ENCODE peak calls at places on chromosomes 11 and 22, in eight cellular contexts. D, M, C, P, X, E, T and J are unnamed samples.

GRCh38 chr22:19438286-19438685 is 5.9 kb downstream of the MRPL40 start:
- DNase-seq in D (no peak), M (no peak), C (no peak), P (no peak), X (no peak), E (no peak), T (no peak), J (no peak)

GRCh38 chr22:21020802-21021429 is 6.0 kb downstream of the P2RX6 start:
- DNase-seq in D (peak), M (no peak), C (no peak), P (peak), X (peak), E (no peak), T (no peak), J (no peak)

GRCh38 chr22:32794449-32795213 is 6.9 kb upstream of the TIMP3 start:
- DNase-seq in D (no peak), M (no peak), C (no peak), P (no peak), X (no peak), E (no peak), T (no peak), J (no peak)

GRCh38 chr11:101397941-101398340 is 185.9 kb downstream of the TRPC6 start:
- DNase-seq in D (no peak), M (no peak), C (no peak), P (no peak), X (no peak), E (no peak), T (peak), J (no peak)

GRCh38 chr11:68641880-68642279 is 42.5 kb upstream of the GAL start:
- DNase-seq in D (no peak), M (no peak), C (no peak), P (no peak), X (no peak), E (no peak), T (no peak), J (no peak)

GRCh38 chr22:49199224-49199623 is 628.4 kb downstream of the BRD1 start:
- DNase-seq in D (no peak), M (no peak), C (no peak), P (no peak), X (no peak), E (no peak), T (no peak), J (no peak)

GRCh38 chr11:20474176-20474950 is 86.8 kb downstream of the PRMT3 start:
- DNase-seq in D (no peak), M (no peak), C (peak), P (no peak), X (peak), E (no peak), T (no peak), J (no peak)

GRCh38 chr11:126189109-126189929 is 22.1 kb downstream of the RPUSD4 start:
- DNase-seq in D (no peak), M (no peak), C (peak), P (peak), X (no peak), E (no peak), T (no peak), J (no peak)

GRCh38 chr11:112285918-112286317 is 25.3 kb upstream of the PLET1 start:
- DNase-seq in D (no peak), M (no peak), C (no peak), P (no peak), X (no peak), E (no peak), T (peak), J (no peak)

GRCh38 chr11:9859491-9860305 is 195.8 kb downstream of the SWAP70 start:
- DNase-seq in D (no peak), M (no peak), C (no peak), P (no peak), X (no peak), E (no peak), T (peak), J (peak)

GRCh38 chr11:10480026-10480425 is 25.0 kb downstream of the AMPD3 start:
- DNase-seq in D (no peak), M (no peak), C (no peak), P (no peak), X (no peak), E (no peak), T (no peak), J (no peak)

GRCh38 chr11:81005595-81005994 is 1564.8 kb upstream of the TENM4 start:
- DNase-seq in D (peak), M (no peak), C (no peak), P (no peak), X (no peak), E (no peak), T (peak), J (peak)

GRCh38 chr11:123773959-123774358 is 19.6 kb upstream of the OR6X1 start:
- DNase-seq in D (no peak), M (no peak), C (no peak), P (no peak), X (no peak), E (no peak), T (no peak), J (no peak)

GRCh38 chr11:103936059-103936458 is 100.4 kb upstream of the DDI1 start:
- DNase-seq in D (no peak), M (no peak), C (no peak), P (no peak), X (no peak), E (no peak), T (peak), J (no peak)

GRCh38 chr11:47212938-47213337 is 1.8 kb upstream of the DDB2 start:
- DNase-seq in D (no peak), M (peak), C (no peak), P (no peak), X (no peak), E (no peak), T (no peak), J (no peak)

GRCh38 chr11:69122642-69123431 is 32.9 kb upstream of the SMIM38 start:
- DNase-seq in D (peak), M (peak), C (peak), P (no peak), X (peak), E (no peak), T (peak), J (no peak)

GRCh38 chr11:34425863-34426262 is 12.9 kb upstream of the CAT start:
- DNase-seq in D (no peak), M (no peak), C (no peak), P (no peak), X (no peak), E (no peak), T (no peak), J (peak)

GRCh38 chr11:57648791-57649735 is 649 bp downstream of the YPEL4 start:
- DNase-seq in D (no peak), M (no peak), C (no peak), P (peak), X (peak), E (no peak), T (no peak), J (no peak)

GRCh38 chr11:57515332-57516060 is at the start of gene SLC43A1:
- DNase-seq in D (peak), M (peak), C (peak), P (peak), X (peak), E (peak), T (peak), J (no peak)

GRCh38 chr11:119856681-119857485 is 127.9 kb upstream of the NECTIN1 start:
- DNase-seq in D (no peak), M (no peak), C (no peak), P (no peak), X (no peak), E (no peak), T (no peak), J (no peak)

GRCh38 chr11:85717360-85717927 is 31.4 kb upstream of the CCDC89 start:
- DNase-seq in D (no peak), M (no peak), C (no peak), P (no peak), X (no peak), E (no peak), T (no peak), J (no peak)

GRCh38 chr22:43789452-43789851 is 22.7 kb downstream of the EFCAB6 start:
- DNase-seq in D (peak), M (no peak), C (no peak), P (no peak), X (no peak), E (no peak), T (peak), J (peak)

GRCh38 chr22:28978863-28979799 is 82.5 kb downstream of the C22orf31 start:
- DNase-seq in D (no peak), M (no peak), C (no peak), P (no peak), X (no peak), E (no peak), T (no peak), J (no peak)

GRCh38 chr11:59523541-59523940 is 12.2 kb downstream of the OR4D9 start:
- DNase-seq in D (no peak), M (no peak), C (no peak), P (no peak), X (no peak), E (no peak), T (no peak), J (no peak)

GRCh38 chr22:38707346-38707745 is 1.6 kb downstream of the GTPBP1 start:
- DNase-seq in D (peak), M (peak), C (no peak), P (no peak), X (no peak), E (no peak), T (no peak), J (no peak)

GRCh38 chr11:27216268-27217149 is 146.5 kb downstream of the CCDC34 start:
- DNase-seq in D (no peak), M (peak), C (no peak), P (no peak), X (peak), E (no peak), T (no peak), J (peak)

GRCh38 chr22:47165338-47165931 is 403.0 kb downstream of the TBC1D22A start:
- DNase-seq in D (no peak), M (no peak), C (no peak), P (no peak), X (no peak), E (peak), T (no peak), J (no peak)

GRCh38 chr11:65498042-65498726 is 661 bp upstream of the MALAT1 start:
- DNase-seq in D (no peak), M (no peak), C (peak), P (peak), X (peak), E (no peak), T (peak), J (no peak)

GRCh38 chr11:9566561-9567063 is 6.9 kb upstream of the WEE1 start:
- DNase-seq in D (no peak), M (no peak), C (no peak), P (no peak), X (peak), E (no peak), T (peak), J (peak)

GRCh38 chr22:20952544-20953341 is 14.3 kb upstream of the AIFM3 start:
- DNase-seq in D (no peak), M (peak), C (no peak), P (no peak), X (no peak), E (no peak), T (no peak), J (no peak)

GRCh38 chr11:67027483-67027930 is 4.6 kb downstream of the SYT12 start:
- DNase-seq in D (no peak), M (no peak), C (peak), P (peak), X (no peak), E (no peak), T (no peak), J (no peak)

GRCh38 chr11:75203138-75203537 is 37.4 kb upstream of the TPBGL start:
- DNase-seq in D (no peak), M (no peak), C (no peak), P (no peak), X (no peak), E (no peak), T (no peak), J (no peak)

GRCh38 chr11:13465909-13466371 is 2.9 kb upstream of the BTBD10 start:
- DNase-seq in D (peak), M (no peak), C (no peak), P (peak), X (peak), E (no peak), T (peak), J (no peak)

GRCh38 chr22:46614070-46614931 is 5.9 kb upstream of the GRAMD4 start:
- DNase-seq in D (no peak), M (no peak), C (peak), P (peak), X (no peak), E (no peak), T (no peak), J (no peak)

GRCh38 chr22:17997456-17997855 is 26.9 kb downstream of the MICAL3 start:
- DNase-seq in D (no peak), M (no peak), C (no peak), P (no peak), X (no peak), E (no peak), T (peak), J (no peak)

DNA sequence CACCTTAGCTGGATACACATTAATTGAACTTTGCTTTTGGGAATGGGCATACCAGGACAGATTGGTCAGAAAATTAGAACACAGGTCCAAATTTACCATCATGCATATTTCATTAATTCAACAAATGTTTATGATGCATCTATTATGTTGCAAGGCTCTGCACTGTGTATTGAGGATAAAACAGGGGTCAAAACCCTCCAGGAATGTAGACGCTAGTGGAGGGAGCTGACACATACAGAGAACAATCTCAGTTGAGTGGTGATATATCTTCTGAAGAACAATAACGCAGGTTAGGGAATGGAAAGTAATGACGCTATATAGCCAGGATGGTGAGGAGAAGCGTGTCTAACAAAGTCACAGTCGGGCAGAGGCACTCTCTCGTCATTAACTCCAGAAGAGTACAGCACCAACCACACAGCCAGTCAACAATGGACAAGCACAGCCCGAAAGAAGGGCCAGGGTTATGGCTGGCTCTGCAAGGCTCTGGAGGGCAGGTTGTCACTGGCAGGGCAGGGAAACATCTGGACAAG is 3.8 kb downstream of the FLI1 start:
- DNase-seq in D (no peak), M (no peak), C (no peak), P (no peak), X (no peak), E (no peak), T (no peak), J (no peak)
- H3K4me3 ChIP-seq in D (no peak), M (no peak), C (no peak), P (no peak), X (no peak), E (no peak), T (no peak), J (no peak)

GRCh38 chr11:62506413-62506940 is 40.1 kb downstream of the AHNAK start:
- DNase-seq in D (no peak), M (no peak), C (no peak), P (no peak), X (no peak), E (no peak), T (no peak), J (no peak)

GRCh38 chr11:62507023-62507422 is 39.6 kb downstream of the AHNAK start:
- DNase-seq in D (no peak), M (no peak), C (no peak), P (no peak), X (no peak), E (no peak), T (no peak), J (no peak)

GRCh38 chr11:62505112-62505783 is 41.4 kb downstream of the AHNAK start:
- DNase-seq in D (no peak), M (peak), C (no peak), P (no peak), X (peak), E (no peak), T (peak), J (no peak)

GRCh38 chr11:62504158-62504973 is 42.2 kb downstream of the AHNAK start:
- DNase-seq in D (no peak), M (no peak), C (no peak), P (no peak), X (peak), E (no peak), T (no peak), J (no peak)

GRCh38 chr11:62505784-62506145 is 40.8 kb downstream of the AHNAK start:
- DNase-seq in D (no peak), M (no peak), C (no peak), P (no peak), X (no peak), E (peak), T (no peak), J (no peak)
- H3K4me3 ChIP-seq in D (no peak), M (peak), C (no peak), P (no peak), X (no peak), E (peak), T (peak), J (no peak)

GRCh38 chr22:41916745-41917358 is 2.0 kb upstream of the SHISA8 start:
- DNase-seq in D (no peak), M (no peak), C (no peak), P (no peak), X (no peak), E (no peak), T (no peak), J (no peak)

GRCh38 chr22:41913842-41914534 is 886 bp downstream of the SHISA8 start:
- DNase-seq in D (no peak), M (no peak), C (peak), P (no peak), X (peak), E (no peak), T (no peak), J (no peak)

GRCh38 chr22:41915783-41916493 is 1.1 kb upstream of the SHISA8 start:
- DNase-seq in D (no peak), M (no peak), C (peak), P (no peak), X (no peak), E (no peak), T (no peak), J (no peak)

GRCh38 chr22:41914611-41915034 is 251 bp downstream of the SHISA8 start:
- DNase-seq in D (no peak), M (no peak), C (no peak), P (no peak), X (no peak), E (no peak), T (no peak), J (no peak)

DNA sequence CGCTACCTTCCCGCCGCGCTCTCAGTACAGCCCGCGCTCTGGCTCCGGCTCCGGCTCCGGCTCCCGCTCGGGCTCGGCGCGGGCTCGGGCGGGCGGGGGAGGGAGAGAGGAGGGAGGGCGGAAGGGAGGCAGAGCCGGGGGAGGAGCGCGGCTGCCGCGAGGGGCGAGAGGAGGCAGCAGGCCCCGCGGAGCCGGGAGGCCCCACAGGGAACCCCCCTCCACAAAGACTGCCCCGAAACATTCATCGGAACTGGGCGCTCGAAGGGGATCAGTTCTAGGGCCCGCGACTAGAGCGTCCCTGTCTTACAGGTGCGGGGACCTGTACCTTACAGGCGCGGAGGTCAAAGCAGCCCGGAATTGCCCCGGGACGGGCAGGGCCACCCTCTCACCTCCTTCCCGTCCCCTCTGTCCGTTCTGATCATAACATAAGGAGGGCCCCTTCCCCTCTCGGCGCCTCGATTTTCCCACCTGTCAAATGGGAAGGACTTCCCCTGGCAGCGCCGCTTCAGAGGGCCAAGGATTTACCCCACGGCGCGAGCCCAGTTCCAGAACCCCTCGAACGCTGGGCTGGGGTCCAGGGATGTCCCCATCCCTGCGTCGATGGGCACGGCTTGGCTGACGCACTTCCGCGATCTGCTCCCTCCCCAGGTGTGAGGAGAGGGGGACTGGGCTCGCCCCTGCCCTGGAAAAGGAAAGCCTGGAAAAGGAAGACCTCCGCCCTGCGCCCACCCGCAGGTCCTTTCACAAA is at the start of gene SHISA8:
- DNase-seq in D (no peak), M (peak), C (peak), P (no peak), X (peak), E (peak), T (no peak), J (no peak)
- H3K4me3 ChIP-seq in D (peak), M (peak), C (peak), P (no peak), X (peak), E (no peak), T (no peak), J (peak)

GRCh38 chr11:1693327-1694063 is 3.5 kb upstream of the KRTAP5-6 start:
- DNase-seq in D (peak), M (peak), C (peak), P (peak), X (peak), E (peak), T (peak), J (peak)
- H3K4me3 ChIP-seq in D (peak), M (peak), C (no peak), P (peak), X (peak), E (peak), T (peak), J (peak)

DNA sequence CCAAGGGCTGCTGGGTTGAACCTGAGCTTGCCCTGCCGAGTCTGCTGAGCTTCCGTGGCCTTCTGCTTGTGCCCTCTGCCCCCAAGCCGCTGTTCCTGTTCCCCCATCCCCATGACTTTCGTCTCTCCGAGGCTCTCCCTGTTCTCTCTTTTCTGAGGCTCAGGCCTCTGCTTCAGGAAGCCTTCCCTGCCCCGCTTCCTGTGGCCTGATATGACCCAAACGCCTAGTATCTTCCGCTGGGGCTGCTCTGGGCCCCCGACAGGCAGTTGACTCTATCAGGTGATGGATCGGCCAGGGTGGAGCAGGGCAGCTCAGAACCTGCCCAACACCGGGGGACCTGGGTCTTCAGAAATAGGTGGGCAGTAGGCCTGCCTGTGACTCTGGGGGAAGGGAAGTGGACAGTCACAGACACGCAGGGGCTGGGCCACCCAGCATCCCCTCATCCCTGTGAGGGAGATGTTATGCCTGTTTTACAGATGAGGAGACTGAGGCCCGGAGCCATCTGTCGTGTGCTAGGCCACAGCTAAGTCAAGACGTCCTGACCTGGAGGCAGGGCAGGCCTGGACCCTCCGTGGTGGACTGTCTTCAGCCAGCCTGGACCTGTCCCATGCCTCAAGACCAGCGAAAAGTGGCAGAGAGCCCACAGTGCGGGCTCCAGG is 16.3 kb downstream of the BAD start:
- DNase-seq in D (no peak), M (no peak), C (no peak), P (no peak), X (no peak), E (no peak), T (no peak), J (no peak)
- H3K4me3 ChIP-seq in D (peak), M (peak), C (peak), P (peak), X (no peak), E (no peak), T (no peak), J (peak)

GRCh38 chr11:71202598-71202944 is 49.8 kb downstream of the SHANK2 start:
- DNase-seq in D (no peak), M (no peak), C (no peak), P (no peak), X (no peak), E (no peak), T (no peak), J (no peak)
- H3K4me3 ChIP-seq in D (no peak), M (no peak), C (no peak), P (no peak), X (no peak), E (no peak), T (no peak), J (no peak)